ENCODE peak calls at places on chromosomes 4 and X, in four cellular contexts. R, Z, J and W are unnamed samples.

GRCh38 chrX:138150709-138151108 is 560.8 kb downstream of the FGF13 start:
- DNase-seq in J (no peak), Z (no peak), R (no peak), W (no peak)

GRCh38 chr4:175823015-175823741 is 11.1 kb upstream of the GPM6A start:
- DNase-seq in R (no peak), Z (no peak), J (no peak), W (no peak)

GRCh38 chrX:20270557-20270880 is 3.8 kb upstream of the RPS6KA3 start:
- DNase-seq in J (no peak), R (no peak), Z (no peak), W (peak; percentile 7)

GRCh38 chrX:23787745-23788118 is 4.8 kb downstream of the SAT1 start:
- DNase-seq in Z (no peak), J (no peak), R (no peak), W (no peak)

GRCh38 chr4:169565606-169566351 is 46.6 kb downstream of the NEK1 start:
- DNase-seq in Z (no peak), J (no peak), R (no peak), W (no peak)

GRCh38 chrX:23478561-23478960 is 143.9 kb downstream of the PTCHD1 start:
- DNase-seq in R (no peak), Z (no peak), J (peak; percentile 13), W (no peak)

GRCh38 chrX:7891928-7892327 is 35.3 kb downstream of the PNPLA4 start:
- DNase-seq in J (no peak), Z (no peak), R (no peak), W (no peak)

GRCh38 chr4:3741217-3742011 is 24.8 kb upstream of the ADRA2C start:
- DNase-seq in R (no peak), J (peak; percentile 13), Z (no peak), W (no peak)

GRCh38 chr4:3607690-3608514 is 75.7 kb upstream of the LRPAP1 start:
- DNase-seq in J (no peak), Z (no peak), R (no peak), W (no peak)

GRCh38 chr4:25879991-25880641 is 17.3 kb upstream of the SEL1L3 start:
- DNase-seq in Z (no peak), J (peak; percentile 95), R (no peak), W (no peak)

GRCh38 chrX:44290718-44291117 is 52.8 kb downstream of the EFHC2 start:
- DNase-seq in J (no peak), Z (no peak), R (no peak), W (no peak)

GRCh38 chr4:3646280-3646679 is 114.1 kb upstream of the LRPAP1 start:
- DNase-seq in J (no peak), R (no peak), Z (no peak), W (no peak)

GRCh38 chrX:103254171-103254824 is 657 bp downstream of the TCEAL8 start:
- DNase-seq in J (no peak), Z (peak; percentile 37), R (no peak), W (no peak)